ENCODE peak calls at places on chromosome X, in four cellular contexts. One of them, this sample, is unnamed.

GRCh38 chrX:23904096-23904495 is 3.6 kb downstream of the APOO start:
- DNase-seq in HepG2: no peak
- DNase-seq in K562: peak; percentile 26
- DNase-seq in GM12878: no peak
- DNase-seq in this sample: no peak

GRCh38 chrX:24767557-24767956 is 73.8 kb downstream of the POLA1 start:
- DNase-seq in HepG2: no peak
- DNase-seq in GM12878: no peak
- DNase-seq in K562: no peak
- DNase-seq in this sample: no peak

GRCh38 chrX:145609951-145610511 is 207.6 kb upstream of the SLITRK2 start:
- DNase-seq in K562: no peak
- DNase-seq in GM12878: no peak
- DNase-seq in HepG2: no peak
- DNase-seq in this sample: no peak

GRCh38 chrX:134745636-134746378 is 87.5 kb upstream of the PLAC1 start:
- DNase-seq in HepG2: no peak
- DNase-seq in GM12878: no peak
- DNase-seq in K562: no peak
- DNase-seq in this sample: no peak

GRCh38 chrX:118603981-118604380 is 108.4 kb downstream of the DOCK11 start:
- DNase-seq in HepG2: peak; percentile 50
- DNase-seq in K562: peak; percentile 52
- DNase-seq in GM12878: peak; percentile 11
- DNase-seq in this sample: peak; percentile 69

GRCh38 chrX:53186363-53186762 is 38.6 kb downstream of the KDM5C start:
- DNase-seq in HepG2: no peak
- DNase-seq in GM12878: no peak
- DNase-seq in K562: no peak
- DNase-seq in this sample: no peak

GRCh38 chrX:14694631-14695030 is 165.3 kb downstream of the GLRA2 start:
- DNase-seq in GM12878: no peak
- DNase-seq in K562: no peak
- DNase-seq in HepG2: no peak
- DNase-seq in this sample: no peak

GRCh38 chrX:129553619-129554288 is 13.7 kb downstream of the OCRL start:
- DNase-seq in HepG2: no peak
- DNase-seq in K562: no peak
- DNase-seq in GM12878: peak; percentile 27
- DNase-seq in this sample: no peak

GRCh38 chrX:40719218-40719617 is 16.1 kb downstream of the MED14 start:
- DNase-seq in K562: no peak
- DNase-seq in GM12878: no peak
- DNase-seq in HepG2: no peak
- DNase-seq in this sample: no peak

GRCh38 chrX:12426420-12426819 is 288.1 kb downstream of the FRMPD4 start:
- DNase-seq in K562: no peak
- DNase-seq in HepG2: no peak
- DNase-seq in GM12878: no peak
- DNase-seq in this sample: no peak

GRCh38 chrX:130166503-130166777 is 799 bp upstream of the AIFM1 start:
- DNase-seq in K562: no peak
- DNase-seq in GM12878: no peak
- DNase-seq in HepG2: no peak
- DNase-seq in this sample: no peak

GRCh38 chrX:1679238-1679637 is 64.4 kb downstream of the ASMT start:
- DNase-seq in GM12878: no peak
- DNase-seq in K562: no peak
- DNase-seq in HepG2: no peak
- DNase-seq in this sample: peak; percentile 31

GRCh38 chrX:19811807-19812604 is 75.4 kb downstream of the SH3KBP1 start:
- DNase-seq in K562: no peak
- DNase-seq in HepG2: no peak
- DNase-seq in GM12878: no peak
- DNase-seq in this sample: no peak

GRCh38 chrX:130716822-130717405 is 186.1 kb downstream of the ENOX2 start:
- DNase-seq in HepG2: no peak
- DNase-seq in K562: no peak
- DNase-seq in GM12878: no peak
- DNase-seq in this sample: no peak

GRCh38 chrX:150365953-150366911 is 3.1 kb downstream of the MAMLD1 start:
- DNase-seq in K562: peak; percentile 24
- DNase-seq in GM12878: no peak
- DNase-seq in HepG2: no peak
- DNase-seq in this sample: peak; percentile 71

GRCh38 chrX:7083021-7083420 is 64.5 kb upstream of the STS start:
- DNase-seq in GM12878: no peak
- DNase-seq in HepG2: no peak
- DNase-seq in K562: no peak
- DNase-seq in this sample: no peak

GRCh38 chrX:155997436-155997835 is at the start of gene IL9R:
- DNase-seq in GM12878: peak; percentile 15
- DNase-seq in HepG2: no peak
- DNase-seq in K562: peak; percentile 16
- DNase-seq in this sample: no peak

GRCh38 chrX:153599192-153600031 is 473 bp upstream of the CCNQ start:
- DNase-seq in GM12878: peak; percentile 33
- DNase-seq in HepG2: peak; percentile 70
- DNase-seq in K562: peak; percentile 95
- DNase-seq in this sample: peak; percentile 74

GRCh38 chrX:24093746-24094145 is 39.0 kb downstream of the EIF2S3 start:
- DNase-seq in K562: no peak
- DNase-seq in HepG2: no peak
- DNase-seq in GM12878: no peak
- DNase-seq in this sample: no peak

GRCh38 chrX:154448484-154448883 is 4.5 kb downstream of the FAM50A start:
- DNase-seq in K562: no peak
- DNase-seq in GM12878: no peak
- DNase-seq in HepG2: no peak
- DNase-seq in this sample: no peak

GRCh38 chrX:8870411-8870810 is 69.2 kb upstream of the FAM9A start:
- DNase-seq in GM12878: no peak
- DNase-seq in K562: no peak
- DNase-seq in HepG2: no peak
- DNase-seq in this sample: no peak

GRCh38 chrX:19810370-19810769 is 77.0 kb downstream of the SH3KBP1 start:
- DNase-seq in K562: no peak
- DNase-seq in HepG2: no peak
- DNase-seq in GM12878: no peak
- DNase-seq in this sample: no peak

GRCh38 chrX:627995-628394 is 2.6 kb upstream of the SHOX start:
- DNase-seq in GM12878: no peak
- DNase-seq in K562: no peak
- DNase-seq in HepG2: no peak
- DNase-seq in this sample: no peak
- H3K4me3 ChIP-seq in GM12878: no peak overlapping the region
- H3K4me3 ChIP-seq in K562: no peak overlapping the region
- H3K4me3 ChIP-seq in HepG2: no peak overlapping the region
- H3K4me3 ChIP-seq in this sample: no peak overlapping the region

GRCh38 chrX:16852617-16853179 is 17.5 kb downstream of the RBBP7 start:
- DNase-seq in HepG2: no peak
- DNase-seq in GM12878: no peak
- DNase-seq in K562: no peak
- DNase-seq in this sample: no peak

GRCh38 chrX:16856744-16857143 is 13.4 kb downstream of the RBBP7 start:
- DNase-seq in HepG2: no peak
- DNase-seq in GM12878: no peak
- DNase-seq in K562: no peak
- DNase-seq in this sample: no peak

GRCh38 chrX:16851827-16852226 is 18.3 kb downstream of the RBBP7 start:
- DNase-seq in GM12878: no peak
- DNase-seq in K562: no peak
- DNase-seq in HepG2: no peak
- DNase-seq in this sample: no peak

GRCh38 chrX:16853537-16853936 is 16.6 kb downstream of the RBBP7 start:
- DNase-seq in K562: no peak
- DNase-seq in GM12878: no peak
- DNase-seq in HepG2: no peak
- DNase-seq in this sample: no peak

GRCh38 chrX:16855363-16856075 is 14.6 kb downstream of the RBBP7 start:
- DNase-seq in K562: no peak
- DNase-seq in HepG2: no peak
- DNase-seq in GM12878: no peak
- DNase-seq in this sample: no peak
- H3K36me3 ChIP-seq in K562: peaks cover 94% of the 10 kb centered on the region
- H3K36me3 ChIP-seq in HepG2: peaks cover 43% of the 10 kb centered on the region
- H3K36me3 ChIP-seq in GM12878: peaks cover 4% of the 10 kb centered on the region
- H3K36me3 ChIP-seq in this sample: peaks cover 8% of the 10 kb centered on the region

DNA sequence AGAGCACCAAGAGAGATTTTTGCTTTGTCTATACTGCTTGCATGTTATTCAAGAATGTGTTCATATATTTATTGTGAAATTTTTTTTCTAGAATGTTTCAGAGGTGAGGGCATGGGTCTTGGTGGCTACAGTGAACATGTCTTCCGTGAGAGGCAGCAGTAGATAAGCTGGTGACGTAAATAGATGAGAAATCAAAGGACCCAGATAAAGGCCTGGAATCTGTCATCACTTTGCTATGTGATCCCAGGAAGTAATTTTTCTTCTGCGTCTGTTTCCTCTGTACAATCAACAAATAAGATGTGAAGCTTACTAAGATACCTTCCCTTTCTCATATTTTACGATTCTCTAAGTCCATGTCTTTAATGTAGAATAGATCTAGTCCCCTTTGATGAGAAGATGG is 129.1 kb downstream of the COL4A6 start:
- DNase-seq in K562: no peak
- DNase-seq in GM12878: no peak
- DNase-seq in HepG2: peak; percentile 66
- DNase-seq in this sample: no peak
- TF ChIP-seq JUNB in K562: no peak
- TF ChIP-seq JUNB in GM12878: no peak
- TF ChIP-seq JUNB in HepG2: no peak
- TF ChIP-seq JUNB in this sample: no peak

GRCh38 chrX:71619193-71619592 is 882 bp upstream of the CXCR3 start:
- DNase-seq in GM12878: no peak
- DNase-seq in HepG2: no peak
- DNase-seq in K562: no peak
- DNase-seq in this sample: no peak

GRCh38 chrX:71618787-71619186 is 476 bp upstream of the CXCR3 start:
- DNase-seq in K562: no peak
- DNase-seq in HepG2: no peak
- DNase-seq in GM12878: no peak
- DNase-seq in this sample: no peak

GRCh38 chrX:71617742-71618141 is 569 bp downstream of the CXCR3 start:
- DNase-seq in GM12878: no peak
- DNase-seq in K562: no peak
- DNase-seq in HepG2: no peak
- DNase-seq in this sample: no peak

GRCh38 chrX:71616672-71617529 is 1.4 kb downstream of the CXCR3 start:
- DNase-seq in GM12878: no peak
- DNase-seq in K562: no peak
- DNase-seq in HepG2: peak; percentile 31
- DNase-seq in this sample: peak; percentile 8

DNA sequence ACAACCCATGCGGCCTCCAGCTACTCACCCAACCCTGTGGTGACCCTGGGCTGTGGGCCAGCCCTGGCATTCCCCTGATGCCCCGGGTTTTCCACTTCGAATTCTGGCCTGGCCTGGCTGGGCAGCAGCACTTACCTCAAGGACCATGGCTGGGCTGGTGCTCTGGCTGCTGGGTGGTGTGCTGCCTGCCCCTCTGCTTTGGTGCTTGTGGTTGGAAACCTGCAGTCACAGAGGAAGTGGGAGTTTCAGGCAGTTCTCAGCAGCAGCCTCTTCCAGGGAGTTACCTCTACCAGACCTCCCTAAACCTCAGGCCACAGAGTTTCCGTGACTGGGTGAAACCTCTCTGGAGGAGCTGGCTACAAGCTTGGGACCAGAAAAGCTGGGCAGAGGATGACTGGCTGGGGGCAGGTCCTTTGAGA is at the start of gene CXCR3:
- DNase-seq in GM12878: peak; percentile 83
- DNase-seq in HepG2: no peak
- DNase-seq in K562: no peak
- DNase-seq in this sample: no peak
- H3K4me3 ChIP-seq in GM12878: peak within 1 kb of the TSS; percentile 69
- H3K4me3 ChIP-seq in HepG2: peak within 1 kb of the TSS; percentile 45
- H3K4me3 ChIP-seq in K562: no peak within 1 kb of the TSS
- H3K4me3 ChIP-seq in this sample: no peak within 1 kb of the TSS

DNA sequence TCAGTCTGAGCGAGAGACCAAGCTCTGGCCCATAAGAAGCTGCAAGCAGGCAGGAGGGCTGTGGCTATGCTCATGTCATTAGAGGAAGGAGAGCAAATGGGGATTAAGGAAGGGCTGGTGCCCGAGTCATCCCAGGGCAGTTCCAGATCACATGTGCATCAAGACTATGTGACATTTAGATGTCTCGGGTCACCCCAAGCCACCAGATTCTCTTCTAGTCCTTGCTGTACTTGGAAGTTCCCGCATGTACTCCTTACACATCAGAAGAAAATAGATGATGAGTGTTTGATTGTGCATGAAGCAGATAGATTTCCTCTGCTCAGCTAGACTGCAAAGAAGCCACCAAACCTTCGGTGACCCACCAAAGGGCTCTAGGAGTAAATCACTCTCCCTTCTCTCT is 42.2 kb upstream of the KLHL34 start:
- DNase-seq in HepG2: no peak
- DNase-seq in K562: no peak
- DNase-seq in GM12878: no peak
- DNase-seq in this sample: no peak
- H3K36me3 ChIP-seq in HepG2: no peaks in the 10 kb centered on the region
- H3K36me3 ChIP-seq in K562: no peaks in the 10 kb centered on the region
- H3K36me3 ChIP-seq in GM12878: no peaks in the 10 kb centered on the region
- H3K36me3 ChIP-seq in this sample: no peaks in the 10 kb centered on the region

GRCh38 chrX:10496345-10496965 is 123.9 kb downstream of the MID1 start:
- DNase-seq in GM12878: no peak
- DNase-seq in HepG2: no peak
- DNase-seq in K562: no peak
- DNase-seq in this sample: no peak
- TF ChIP-seq JUNB in GM12878: no peak
- TF ChIP-seq JUNB in HepG2: no peak
- TF ChIP-seq JUNB in K562: no peak
- TF ChIP-seq JUNB in this sample: no peak

GRCh38 chrX:2828404-2829065 is at the start of gene GYG2:
- DNase-seq in K562: peak; percentile 21
- DNase-seq in HepG2: peak; percentile 64
- DNase-seq in GM12878: no peak
- DNase-seq in this sample: peak; percentile 72
- H3K4me3 ChIP-seq in K562: peak within 1 kb of the TSS; percentile 34
- H3K4me3 ChIP-seq in HepG2: peak within 1 kb of the TSS; percentile 40
- H3K4me3 ChIP-seq in GM12878: no peak within 1 kb of the TSS
- H3K4me3 ChIP-seq in this sample: peak within 1 kb of the TSS; percentile 57

GRCh38 chrX:114787016-114787415 is 203.1 kb downstream of the HTR2C start:
- DNase-seq in GM12878: no peak
- DNase-seq in K562: no peak
- DNase-seq in HepG2: no peak
- DNase-seq in this sample: no peak

GRCh38 chrX:114782925-114783324 is 199.0 kb downstream of the HTR2C start:
- DNase-seq in HepG2: no peak
- DNase-seq in GM12878: no peak
- DNase-seq in K562: no peak
- DNase-seq in this sample: no peak
- H3K36me3 ChIP-seq in HepG2: no peaks in the 10 kb centered on the region
- H3K36me3 ChIP-seq in GM12878: no peaks in the 10 kb centered on the region
- H3K36me3 ChIP-seq in K562: no peaks in the 10 kb centered on the region
- H3K36me3 ChIP-seq in this sample: no peaks in the 10 kb centered on the region